ENCODE peak calls at places on chromosomes 1 and 21, in ten cellular contexts. Q is tibial nerve, J is transverse colon, G is suprapubic skin, R is HepG2, M is H1, Z is sigmoid colon, V is ovary, E is K562, B is GM12878. H is an unnamed sample.

GRCh38 chr1:25369241-25369640 is 31.1 kb downstream of the TMEM50A start:
- DNase-seq in J (no peak), B (no peak), M (no peak), Z (no peak), E (peak; percentile 24), R (peak; percentile 4), G (no peak), V (no peak), Q (no peak), H (no peak)

GRCh38 chr1:116265931-116266863 is 106.8 kb upstream of the ATP1A1 start:
- DNase-seq in B (no peak), G (no peak), V (no peak), E (no peak), J (no peak), Z (no peak), M (no peak), R (no peak), Q (no peak), H (no peak)

GRCh38 chr21:16468191-16468590 is 738.4 kb downstream of the USP25 start:
- DNase-seq in E (no peak), M (no peak), Z (no peak), J (no peak), G (no peak), B (no peak), V (no peak), R (no peak), Q (no peak), H (no peak)

GRCh38 chr1:56584910-56585528 is 5.7 kb upstream of the PLPP3 start:
- DNase-seq in G (no peak), E (peak; percentile 48), Q (no peak), J (no peak), B (no peak), Z (no peak), M (no peak), V (no peak), R (peak; percentile 66), H (no peak)

GRCh38 chr21:41141031-41141457 is 26.9 kb upstream of the BACE2 start:
- DNase-seq in B (no peak), M (no peak), V (no peak), E (no peak), Q (no peak), R (no peak), G (no peak), Z (no peak), J (no peak), H (no peak)

GRCh38 chr21:40454057-40454456 is 392.9 kb downstream of the DSCAM start:
- DNase-seq in Q (no peak), Z (no peak), G (no peak), R (no peak), E (no peak), B (no peak), V (no peak), M (no peak), J (no peak), H (no peak)

GRCh38 chr1:10236405-10237156 is 26.2 kb downstream of the KIF1B start:
- DNase-seq in G (no peak), V (no peak), E (no peak), Z (no peak), J (no peak), Q (no peak), R (no peak), B (no peak), M (no peak), H (no peak)

GRCh38 chr1:234256359-234256758 is 116.9 kb upstream of the COA6 start:
- DNase-seq in E (no peak), Z (no peak), J (no peak), V (no peak), M (no peak), R (no peak), Q (no peak), G (no peak), B (no peak), H (no peak)

GRCh38 chr21:25485914-25486313 is 121.4 kb downstream of the MRPL39 start:
- DNase-seq in J (no peak), E (no peak), R (no peak), B (no peak), Z (no peak), V (no peak), M (no peak), Q (no peak), G (no peak), H (no peak)

GRCh38 chr1:63878914-63879313 is 105.1 kb downstream of the ROR1 start:
- DNase-seq in V (no peak), G (no peak), Z (no peak), Q (no peak), R (no peak), M (no peak), B (no peak), E (no peak), J (no peak), H (no peak)
- H3K4me1 ChIP-seq in V (peaks cover 2% of the 10 kb centered on the region), G (peaks cover 20% of the 10 kb centered on the region), Z (peaks cover 58% of the 10 kb centered on the region), Q (no peaks in the 10 kb centered on the region), R (no peaks in the 10 kb centered on the region), M (peaks cover 13% of the 10 kb centered on the region), B (no peaks in the 10 kb centered on the region), E (no peaks in the 10 kb centered on the region), J (peaks cover 13% of the 10 kb centered on the region), H (peaks cover 43% of the 10 kb centered on the region)

GRCh38 chr1:213772142-213772541 is 215.6 kb upstream of the PROX1 start:
- DNase-seq in B (no peak), J (no peak), R (peak; percentile 55), G (no peak), Z (no peak), M (no peak), Q (no peak), E (no peak), V (no peak), H (no peak)
- TF ChIP-seq EP300 in B (no peak), J (no peak), R (no peak), G (no peak), Z (no peak), M (no peak), Q (no peak), E (no peak), V (no peak), H (no peak)

GRCh38 chr1:211876849-211877248 is 46.3 kb upstream of the LPGAT1 start:
- DNase-seq in V (no peak), G (no peak), E (no peak), R (no peak), Z (no peak), J (no peak), M (no peak), Q (no peak), B (no peak), H (peak; percentile 75)
- H3K27me3 ChIP-seq in V (no peaks in the 10 kb centered on the region), G (no peaks in the 10 kb centered on the region), E (peaks cover 20% of the 10 kb centered on the region), R (no peaks in the 10 kb centered on the region), Z (no peaks in the 10 kb centered on the region), J (no peaks in the 10 kb centered on the region), M (no peaks in the 10 kb centered on the region), Q (no peaks in the 10 kb centered on the region), B (no peaks in the 10 kb centered on the region), H (no peaks in the 10 kb centered on the region)

DNA sequence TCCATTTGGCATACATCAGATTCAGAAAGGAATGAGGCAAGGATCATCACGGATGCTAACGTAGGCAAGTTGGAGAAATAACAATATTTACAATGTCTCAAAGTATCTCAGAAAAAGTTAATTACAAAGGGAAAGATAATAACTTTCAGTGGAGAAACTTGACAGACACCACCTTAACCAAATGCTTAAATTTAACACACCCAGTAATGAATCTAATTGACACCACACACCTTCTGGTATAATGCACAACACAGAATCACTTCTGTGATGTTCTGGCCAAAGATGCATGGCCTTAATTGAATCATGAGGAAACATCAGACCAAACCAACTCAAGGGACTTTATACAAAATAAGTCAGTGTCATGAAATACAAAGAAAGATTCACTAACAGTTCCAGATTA is 23.1 kb downstream of the USP48 start:
- DNase-seq in Q (no peak), R (no peak), Z (no peak), J (no peak), G (no peak), V (no peak), E (no peak), B (no peak), M (no peak), H (no peak)
- H3K4me1 ChIP-seq in Q (no peaks in the 10 kb centered on the region), R (peaks cover 13% of the 10 kb centered on the region), Z (peaks cover 23% of the 10 kb centered on the region), J (peaks cover 51% of the 10 kb centered on the region), G (peaks cover 30% of the 10 kb centered on the region), V (peaks cover 17% of the 10 kb centered on the region), E (peaks cover 19% of the 10 kb centered on the region), B (peaks cover 51% of the 10 kb centered on the region), M (peaks cover 3% of the 10 kb centered on the region), H (peaks cover 28% of the 10 kb centered on the region)

GRCh38 chr1:204692320-204692851 is 6.8 kb upstream of the LRRN2 start:
- DNase-seq in J (no peak), V (no peak), R (no peak), E (no peak), B (no peak), G (no peak), Q (no peak), M (no peak), Z (peak; percentile 19), H (no peak)
- TF ChIP-seq EP300 in J (no peak), V (no peak), R (no peak), E (no peak), B (no peak), G (no peak), Q (no peak), M (no peak), Z (no peak), H (no peak)

GRCh38 chr1:38235705-38236104 is 189.1 kb upstream of the POU3F1 start:
- DNase-seq in E (no peak), G (no peak), B (no peak), Q (no peak), J (no peak), R (no peak), Z (no peak), M (no peak), V (no peak), H (no peak)
- H3K27me3 ChIP-seq in E (peaks cover 21% of the 10 kb centered on the region), G (peaks cover 5% of the 10 kb centered on the region), B (no peaks in the 10 kb centered on the region), Q (no peaks in the 10 kb centered on the region), J (no peaks in the 10 kb centered on the region), R (peaks cover 2% of the 10 kb centered on the region), Z (no peaks in the 10 kb centered on the region), M (no peaks in the 10 kb centered on the region), V (no peaks in the 10 kb centered on the region), H (no peaks in the 10 kb centered on the region)

DNA sequence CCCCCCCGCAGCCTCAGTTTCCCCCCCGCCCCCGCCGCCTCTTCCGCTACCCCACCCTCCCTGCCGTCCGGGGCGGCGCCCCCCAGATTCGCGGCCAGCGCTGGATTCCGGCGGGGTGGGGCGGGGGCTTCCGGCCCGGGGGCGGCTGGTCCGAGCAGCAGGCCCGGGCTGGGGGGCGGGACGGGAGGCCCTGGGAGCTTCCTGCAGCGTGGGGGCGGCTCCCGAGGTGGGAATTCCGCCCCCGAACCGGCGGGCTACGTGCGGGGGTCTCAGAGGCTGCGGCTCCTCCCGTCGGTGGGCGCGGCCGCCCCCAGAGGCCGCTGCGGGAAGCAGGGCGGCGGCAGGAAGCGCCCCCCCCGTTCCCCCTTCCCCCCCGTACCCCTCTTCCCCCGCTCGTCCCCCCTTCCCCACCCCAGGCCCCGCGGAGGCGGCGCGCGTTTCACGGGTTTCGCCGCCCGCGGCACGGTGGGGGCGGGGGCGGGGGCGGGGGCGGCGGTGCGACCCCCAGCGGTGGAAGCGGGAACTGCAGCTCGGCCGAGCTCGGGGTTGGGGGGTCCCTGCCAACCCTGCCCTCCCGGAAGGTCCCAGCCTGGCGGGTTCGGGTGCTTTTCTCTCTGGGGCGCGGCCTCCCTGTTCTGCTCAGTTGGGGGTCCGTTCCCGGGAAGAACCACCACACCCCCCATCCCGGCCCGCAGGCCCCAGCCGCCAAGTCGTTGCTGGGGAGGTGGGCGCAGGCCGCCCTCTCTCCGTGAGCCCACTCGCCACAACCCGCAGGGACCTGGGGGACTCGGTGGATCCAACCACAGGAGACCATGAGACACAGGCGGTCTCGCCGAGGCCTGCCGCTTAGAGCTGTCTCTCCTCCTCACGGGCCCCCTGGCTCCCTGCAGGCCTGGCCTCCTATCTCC is 76.3 kb downstream of the MORN1 start:
- DNase-seq in Q (no peak), R (peak; percentile 21), E (peak; percentile 97), G (no peak), J (peak; percentile 58), B (no peak), V (peak; percentile 83), M (no peak), Z (peak; percentile 88), H (no peak)
- H3K4me1 ChIP-seq in Q (peaks cover 11% of the 10 kb centered on the region), R (peaks cover 79% of the 10 kb centered on the region), E (peaks cover 88% of the 10 kb centered on the region), G (peaks cover 85% of the 10 kb centered on the region), J (peaks cover 51% of the 10 kb centered on the region), B (peaks cover 10% of the 10 kb centered on the region), V (peaks cover 25% of the 10 kb centered on the region), M (peaks cover 7% of the 10 kb centered on the region), Z (peaks cover 87% of the 10 kb centered on the region), H (peaks cover 100% of the 10 kb centered on the region)

H was measured in esophagus muscularis mucosa.